ENCODE peak calls at places on chromosomes 6 and 20, in eight cellular contexts. T is NCI-H1694, S is omental fat pad, C is caudate nucleus, W is ureter, A is NCI-H187 treated with DMSO at 0.1 percent for 48 hours, H is IMR-90, N is activated B cell treated with CpG ODN at 0.5 μM for 24 hours. D is an unnamed sample.

GRCh38 chr6:137219664-137220252 is 573 bp upstream of the IFNGR1 start:
- DNase-seq in A (no peak), S (no peak), N (no peak), C (no peak), H (no peak), T (no peak), W (no peak), D (no peak)

GRCh38 chr20:35963878-35964277 is 4.5 kb upstream of the CNBD2 start:
- DNase-seq in A (no peak), W (no peak), N (no peak), H (no peak), C (no peak), S (no peak), T (no peak), D (no peak)

GRCh38 chr20:44598413-44599290 is 16.3 kb downstream of the PKIG start:
- DNase-seq in W (no peak), H (no peak), C (no peak), A (no peak), S (peak), T (no peak), N (no peak), D (no peak)

GRCh38 chr6:75802366-75802765 is 53.3 kb downstream of the MYO6 start:
- DNase-seq in S (no peak), T (no peak), W (no peak), A (no peak), N (no peak), H (peak), C (no peak), D (no peak)

GRCh38 chr20:50845566-50846211 is 50.8 kb downstream of the BCAS4 start:
- DNase-seq in N (no peak), H (no peak), W (no peak), T (no peak), C (no peak), A (no peak), S (no peak), D (no peak)

GRCh38 chr20:3297096-3297411 is 58.1 kb upstream of the SLC4A11 start:
- DNase-seq in H (no peak), C (no peak), N (no peak), T (no peak), A (no peak), S (no peak), W (no peak), D (no peak)

GRCh38 chr6:150887978-150888563 is 22.6 kb downstream of the MTHFD1L start:
- DNase-seq in W (no peak), C (no peak), T (no peak), A (no peak), S (no peak), H (no peak), N (no peak), D (no peak)

GRCh38 chr6:148313483-148313882 is 29.2 kb upstream of the SASH1 start:
- DNase-seq in W (no peak), H (no peak), S (no peak), N (no peak), C (no peak), T (peak), A (no peak), D (no peak)

GRCh38 chr6:83125425-83125824 is 58.0 kb downstream of the DOP1A start:
- DNase-seq in T (no peak), H (no peak), C (peak), A (no peak), N (no peak), W (no peak), S (no peak), D (no peak)

GRCh38 chr6:36698196-36698595 is 570 bp downstream of the RAB44 start:
- DNase-seq in W (no peak), T (no peak), N (no peak), S (peak), C (no peak), H (no peak), A (no peak), D (no peak)

GRCh38 chr6:106315765-106316375 is 9.7 kb downstream of the ATG5 start:
- DNase-seq in T (no peak), H (no peak), S (no peak), A (peak), N (no peak), C (no peak), W (no peak), D (no peak)

GRCh38 chr6:1394591-1395463 is 5.5 kb downstream of the FOXF2 start:
- DNase-seq in S (no peak), W (no peak), C (no peak), A (no peak), H (no peak), N (no peak), T (no peak), D (no peak)

GRCh38 chr6:158011478-158011920 is 29.8 kb downstream of the SYNJ2 start:
- DNase-seq in A (no peak), N (no peak), W (no peak), T (no peak), C (peak), H (peak), S (no peak), D (peak)

GRCh38 chr6:42694586-42694985 is 27.8 kb downstream of the PRPH2 start:
- DNase-seq in C (no peak), S (no peak), N (no peak), T (no peak), W (no peak), H (peak), A (no peak), D (no peak)

GRCh38 chr6:109059591-109060021 is 35.0 kb downstream of the SESN1 start:
- DNase-seq in C (no peak), S (no peak), W (no peak), N (no peak), A (no peak), T (no peak), H (peak), D (peak)

GRCh38 chr6:90168693-90169131 is 127.9 kb downstream of the BACH2 start:
- DNase-seq in W (no peak), N (no peak), C (no peak), T (no peak), A (no peak), H (peak), S (no peak), D (no peak)

GRCh38 chr6:166450167-166450873 is 67.6 kb upstream of the MPC1 start:
- DNase-seq in N (no peak), W (no peak), T (no peak), S (no peak), A (no peak), C (no peak), H (no peak), D (no peak)

GRCh38 chr6:3759656-3760245 is 8.2 kb upstream of the PXDC1 start:
- DNase-seq in N (no peak), W (no peak), A (no peak), T (no peak), C (no peak), S (no peak), H (peak), D (no peak)

GRCh38 chr20:38152175-38153010 is 12.7 kb downstream of the TGM2 start:
- DNase-seq in C (no peak), W (peak), N (peak), A (no peak), T (no peak), S (peak), H (peak), D (no peak)

GRCh38 chr6:80636689-80637088 is 530.2 kb downstream of the BCKDHB start:
- DNase-seq in N (no peak), C (no peak), S (no peak), A (no peak), T (no peak), W (no peak), H (peak), D (no peak)

GRCh38 chr6:57267586-57268293 is 45.6 kb upstream of the RAB23 start:
- DNase-seq in S (no peak), N (no peak), H (peak), A (no peak), W (no peak), T (peak), C (no peak), D (peak)

GRCh38 chr6:128597956-128598355 is 77.6 kb upstream of the PTPRK start:
- DNase-seq in T (no peak), H (no peak), C (no peak), W (no peak), A (no peak), S (no peak), N (no peak), D (no peak)